ENCODE peak calls at places on chromosomes 16 and 17, in ten cellular contexts. One of them, this sample, is unnamed.
A peak's percentile ranks its signal among the peaks of the same experiment; 100 is the strongest.

GRCh38 chr16:88712362-88712979 is 6.2 kb downstream of the CTU2 start:
- DNase-seq in NCI-H1417: no peak
- DNase-seq in amniotic epithelial cell: no peak
- DNase-seq in EL: no peak
- DNase-seq in iPS DF 6.9: no peak
- DNase-seq in central memory CD4-positive, alpha-beta T cell: no peak
- DNase-seq in bronchial epithelial cell: no peak
- DNase-seq in NCI-H187: no peak
- DNase-seq in HTR-8/SVneo: no peak
- DNase-seq in kidney epithelial cell: no peak
- DNase-seq in this sample: no peak

GRCh38 chr17:41653421-41654133 is 29.2 kb upstream of the KRT17 start:
- DNase-seq in NCI-H1417: no peak
- DNase-seq in amniotic epithelial cell: no peak
- DNase-seq in EL: no peak
- DNase-seq in iPS DF 6.9: no peak
- DNase-seq in central memory CD4-positive, alpha-beta T cell: no peak
- DNase-seq in bronchial epithelial cell: no peak
- DNase-seq in NCI-H187: no peak
- DNase-seq in HTR-8/SVneo: no peak
- DNase-seq in kidney epithelial cell: no peak
- DNase-seq in this sample: no peak

GRCh38 chr17:7355053-7355452 is at the start of gene TMEM95:
- DNase-seq in NCI-H1417: no peak
- DNase-seq in amniotic epithelial cell: no peak
- DNase-seq in EL: peak; percentile 65
- DNase-seq in iPS DF 6.9: no peak
- DNase-seq in central memory CD4-positive, alpha-beta T cell: no peak
- DNase-seq in bronchial epithelial cell: peak; percentile 41
- DNase-seq in NCI-H187: no peak
- DNase-seq in HTR-8/SVneo: no peak
- DNase-seq in kidney epithelial cell: no peak
- DNase-seq in this sample: no peak

GRCh38 chr17:40014375-40014980 is 762 bp upstream of the CSF3 start:
- DNase-seq in NCI-H1417: no peak
- DNase-seq in amniotic epithelial cell: no peak
- DNase-seq in EL: peak; percentile 53
- DNase-seq in iPS DF 6.9: no peak
- DNase-seq in central memory CD4-positive, alpha-beta T cell: no peak
- DNase-seq in bronchial epithelial cell: no peak
- DNase-seq in NCI-H187: no peak
- DNase-seq in HTR-8/SVneo: peak; percentile 63
- DNase-seq in kidney epithelial cell: no peak
- DNase-seq in this sample: no peak

GRCh38 chr16:8989099-8989878 is 25.6 kb upstream of the USP7 start:
- DNase-seq in NCI-H1417: no peak
- DNase-seq in amniotic epithelial cell: no peak
- DNase-seq in EL: no peak
- DNase-seq in iPS DF 6.9: no peak
- DNase-seq in central memory CD4-positive, alpha-beta T cell: no peak
- DNase-seq in bronchial epithelial cell: no peak
- DNase-seq in NCI-H187: no peak
- DNase-seq in HTR-8/SVneo: no peak
- DNase-seq in kidney epithelial cell: no peak
- DNase-seq in this sample: no peak

GRCh38 chr17:80468222-80468621 is 8.2 kb downstream of the NPTX1 start:
- DNase-seq in NCI-H1417: no peak
- DNase-seq in amniotic epithelial cell: peak; percentile 14
- DNase-seq in EL: no peak
- DNase-seq in iPS DF 6.9: no peak
- DNase-seq in central memory CD4-positive, alpha-beta T cell: no peak
- DNase-seq in bronchial epithelial cell: no peak
- DNase-seq in NCI-H187: no peak
- DNase-seq in HTR-8/SVneo: no peak
- DNase-seq in kidney epithelial cell: no peak
- DNase-seq in this sample: no peak

GRCh38 chr17:40722146-40722720 is 18.7 kb upstream of the KRT24 start:
- DNase-seq in NCI-H1417: no peak
- DNase-seq in amniotic epithelial cell: no peak
- DNase-seq in EL: no peak
- DNase-seq in iPS DF 6.9: no peak
- DNase-seq in central memory CD4-positive, alpha-beta T cell: no peak
- DNase-seq in bronchial epithelial cell: peak; percentile 22
- DNase-seq in NCI-H187: no peak
- DNase-seq in HTR-8/SVneo: no peak
- DNase-seq in kidney epithelial cell: no peak
- DNase-seq in this sample: peak; percentile 60

GRCh38 chr17:77965354-77965753 is 6.9 kb downstream of the TNRC6C start:
- DNase-seq in NCI-H1417: no peak
- DNase-seq in amniotic epithelial cell: peak; percentile 7
- DNase-seq in EL: no peak
- DNase-seq in iPS DF 6.9: no peak
- DNase-seq in central memory CD4-positive, alpha-beta T cell: no peak
- DNase-seq in bronchial epithelial cell: no peak
- DNase-seq in NCI-H187: no peak
- DNase-seq in HTR-8/SVneo: no peak
- DNase-seq in kidney epithelial cell: no peak
- DNase-seq in this sample: no peak

GRCh38 chr16:88524973-88525662 is 45.1 kb upstream of the ZC3H18 start:
- DNase-seq in NCI-H1417: no peak
- DNase-seq in amniotic epithelial cell: no peak
- DNase-seq in EL: no peak
- DNase-seq in iPS DF 6.9: no peak
- DNase-seq in central memory CD4-positive, alpha-beta T cell: no peak
- DNase-seq in bronchial epithelial cell: no peak
- DNase-seq in NCI-H187: no peak
- DNase-seq in HTR-8/SVneo: no peak
- DNase-seq in kidney epithelial cell: no peak
- DNase-seq in this sample: no peak

GRCh38 chr17:27834571-27834970 is 34.2 kb upstream of the NOS2 start:
- DNase-seq in NCI-H1417: no peak
- DNase-seq in amniotic epithelial cell: no peak
- DNase-seq in EL: no peak
- DNase-seq in iPS DF 6.9: no peak
- DNase-seq in central memory CD4-positive, alpha-beta T cell: no peak
- DNase-seq in bronchial epithelial cell: peak; percentile 50
- DNase-seq in NCI-H187: no peak
- DNase-seq in HTR-8/SVneo: no peak
- DNase-seq in kidney epithelial cell: no peak
- DNase-seq in this sample: peak; percentile 45

GRCh38 chr16:56328276-56329022 is 96.9 kb downstream of the AMFR start:
- DNase-seq in NCI-H1417: no peak
- DNase-seq in amniotic epithelial cell: no peak
- DNase-seq in EL: no peak
- DNase-seq in iPS DF 6.9: no peak
- DNase-seq in central memory CD4-positive, alpha-beta T cell: no peak
- DNase-seq in bronchial epithelial cell: no peak
- DNase-seq in NCI-H187: no peak
- DNase-seq in HTR-8/SVneo: no peak
- DNase-seq in kidney epithelial cell: no peak
- DNase-seq in this sample: no peak

GRCh38 chr16:17277981-17278381 is 192.8 kb downstream of the XYLT1 start:
- DNase-seq in NCI-H1417: no peak
- DNase-seq in amniotic epithelial cell: peak; percentile 7
- DNase-seq in EL: no peak
- DNase-seq in iPS DF 6.9: peak; percentile 25
- DNase-seq in central memory CD4-positive, alpha-beta T cell: no peak
- DNase-seq in bronchial epithelial cell: no peak
- DNase-seq in NCI-H187: no peak
- DNase-seq in HTR-8/SVneo: no peak
- DNase-seq in kidney epithelial cell: no peak
- DNase-seq in this sample: no peak

GRCh38 chr17:15462962-15463361 is 4.5 kb downstream of the CDRT4 start:
- DNase-seq in NCI-H1417: no peak
- DNase-seq in amniotic epithelial cell: peak; percentile 55
- DNase-seq in EL: peak; percentile 25
- DNase-seq in iPS DF 6.9: no peak
- DNase-seq in central memory CD4-positive, alpha-beta T cell: no peak
- DNase-seq in bronchial epithelial cell: no peak
- DNase-seq in NCI-H187: no peak
- DNase-seq in HTR-8/SVneo: no peak
- DNase-seq in kidney epithelial cell: no peak
- DNase-seq in this sample: no peak

GRCh38 chr16:84065536-84066132 is 23.0 kb upstream of the SLC38A8 start:
- DNase-seq in NCI-H1417: peak; percentile 18
- DNase-seq in amniotic epithelial cell: peak; percentile 58
- DNase-seq in EL: peak; percentile 50
- DNase-seq in iPS DF 6.9: no peak
- DNase-seq in central memory CD4-positive, alpha-beta T cell: no peak
- DNase-seq in bronchial epithelial cell: peak; percentile 61
- DNase-seq in NCI-H187: no peak
- DNase-seq in HTR-8/SVneo: peak; percentile 57
- DNase-seq in kidney epithelial cell: peak; percentile 14
- DNase-seq in this sample: peak; percentile 59

GRCh38 chr17:70519300-70519699 is 350.0 kb downstream of the KCNJ2 start:
- DNase-seq in NCI-H1417: no peak
- DNase-seq in amniotic epithelial cell: no peak
- DNase-seq in EL: no peak
- DNase-seq in iPS DF 6.9: no peak
- DNase-seq in central memory CD4-positive, alpha-beta T cell: no peak
- DNase-seq in bronchial epithelial cell: no peak
- DNase-seq in NCI-H187: no peak
- DNase-seq in HTR-8/SVneo: no peak
- DNase-seq in kidney epithelial cell: no peak
- DNase-seq in this sample: no peak

GRCh38 chr17:38421224-38421841 is 6.9 kb upstream of the ARHGAP23 start:
- DNase-seq in NCI-H1417: no peak
- DNase-seq in amniotic epithelial cell: no peak
- DNase-seq in EL: peak; percentile 67
- DNase-seq in iPS DF 6.9: no peak
- DNase-seq in central memory CD4-positive, alpha-beta T cell: no peak
- DNase-seq in bronchial epithelial cell: no peak
- DNase-seq in NCI-H187: no peak
- DNase-seq in HTR-8/SVneo: no peak
- DNase-seq in kidney epithelial cell: no peak
- DNase-seq in this sample: no peak

GRCh38 chr17:48558057-48558456 is 13.1 kb upstream of the HOXB2 start:
- DNase-seq in NCI-H1417: no peak
- DNase-seq in amniotic epithelial cell: peak; percentile 28
- DNase-seq in EL: no peak
- DNase-seq in iPS DF 6.9: no peak
- DNase-seq in central memory CD4-positive, alpha-beta T cell: no peak
- DNase-seq in bronchial epithelial cell: no peak
- DNase-seq in NCI-H187: no peak
- DNase-seq in HTR-8/SVneo: no peak
- DNase-seq in kidney epithelial cell: no peak
- DNase-seq in this sample: no peak

GRCh38 chr17:74289688-74290087 is 15.7 kb downstream of the DNAI2 start:
- DNase-seq in NCI-H1417: no peak
- DNase-seq in amniotic epithelial cell: no peak
- DNase-seq in EL: no peak
- DNase-seq in iPS DF 6.9: no peak
- DNase-seq in central memory CD4-positive, alpha-beta T cell: no peak
- DNase-seq in bronchial epithelial cell: no peak
- DNase-seq in NCI-H187: no peak
- DNase-seq in HTR-8/SVneo: no peak
- DNase-seq in kidney epithelial cell: no peak
- DNase-seq in this sample: no peak

GRCh38 chr17:51640108-51640622 is 379.8 kb downstream of the UTP18 start:
- DNase-seq in NCI-H1417: no peak
- DNase-seq in amniotic epithelial cell: no peak
- DNase-seq in EL: no peak
- DNase-seq in iPS DF 6.9: peak; percentile 35
- DNase-seq in central memory CD4-positive, alpha-beta T cell: no peak
- DNase-seq in bronchial epithelial cell: peak; percentile 88
- DNase-seq in NCI-H187: no peak
- DNase-seq in HTR-8/SVneo: no peak
- DNase-seq in kidney epithelial cell: no peak
- DNase-seq in this sample: peak; percentile 93

GRCh38 chr17:78993241-78993956 is 13.7 kb upstream of the LGALS3BP start:
- DNase-seq in NCI-H1417: peak; percentile 23
- DNase-seq in amniotic epithelial cell: peak; percentile 41
- DNase-seq in EL: peak; percentile 37
- DNase-seq in iPS DF 6.9: no peak
- DNase-seq in central memory CD4-positive, alpha-beta T cell: peak; percentile 19
- DNase-seq in bronchial epithelial cell: peak; percentile 31
- DNase-seq in NCI-H187: no peak
- DNase-seq in HTR-8/SVneo: peak; percentile 54
- DNase-seq in kidney epithelial cell: no peak
- DNase-seq in this sample: peak; percentile 68

GRCh38 chr16:10888320-10888937 is 11.4 kb downstream of the CIITA start:
- DNase-seq in NCI-H1417: no peak
- DNase-seq in amniotic epithelial cell: no peak
- DNase-seq in EL: no peak
- DNase-seq in iPS DF 6.9: no peak
- DNase-seq in central memory CD4-positive, alpha-beta T cell: no peak
- DNase-seq in bronchial epithelial cell: no peak
- DNase-seq in NCI-H187: no peak
- DNase-seq in HTR-8/SVneo: no peak
- DNase-seq in kidney epithelial cell: no peak
- DNase-seq in this sample: no peak

GRCh38 chr16:67208525-67208896 is 9.6 kb downstream of the ELMO3 start:
- DNase-seq in NCI-H1417: no peak
- DNase-seq in amniotic epithelial cell: no peak
- DNase-seq in EL: no peak
- DNase-seq in iPS DF 6.9: no peak
- DNase-seq in central memory CD4-positive, alpha-beta T cell: no peak
- DNase-seq in bronchial epithelial cell: no peak
- DNase-seq in NCI-H187: no peak
- DNase-seq in HTR-8/SVneo: no peak
- DNase-seq in kidney epithelial cell: no peak
- DNase-seq in this sample: no peak

GRCh38 chr17:34542700-34543336 is 36.6 kb upstream of the TMEM132E start:
- DNase-seq in NCI-H1417: peak; percentile 21
- DNase-seq in amniotic epithelial cell: no peak
- DNase-seq in EL: peak; percentile 19
- DNase-seq in iPS DF 6.9: no peak
- DNase-seq in central memory CD4-positive, alpha-beta T cell: peak; percentile 40
- DNase-seq in bronchial epithelial cell: peak; percentile 8
- DNase-seq in NCI-H187: peak; percentile 28
- DNase-seq in HTR-8/SVneo: no peak
- DNase-seq in kidney epithelial cell: no peak
- DNase-seq in this sample: peak; percentile 48

GRCh38 chr16:83066881-83067280 is 440.1 kb downstream of the CDH13 start:
- DNase-seq in NCI-H1417: no peak
- DNase-seq in amniotic epithelial cell: no peak
- DNase-seq in EL: no peak
- DNase-seq in iPS DF 6.9: no peak
- DNase-seq in central memory CD4-positive, alpha-beta T cell: no peak
- DNase-seq in bronchial epithelial cell: no peak
- DNase-seq in NCI-H187: no peak
- DNase-seq in HTR-8/SVneo: no peak
- DNase-seq in kidney epithelial cell: no peak
- DNase-seq in this sample: no peak

GRCh38 chr17:27545562-27546229 is 85.3 kb upstream of the LGALS9 start:
- DNase-seq in NCI-H1417: peak; percentile 53
- DNase-seq in amniotic epithelial cell: peak; percentile 91
- DNase-seq in EL: no peak
- DNase-seq in iPS DF 6.9: no peak
- DNase-seq in central memory CD4-positive, alpha-beta T cell: no peak
- DNase-seq in bronchial epithelial cell: no peak
- DNase-seq in NCI-H187: peak; percentile 65
- DNase-seq in HTR-8/SVneo: no peak
- DNase-seq in kidney epithelial cell: no peak
- DNase-seq in this sample: no peak

GRCh38 chr17:31251618-31252328 is 45.3 kb downstream of the OMG start:
- DNase-seq in NCI-H1417: no peak
- DNase-seq in amniotic epithelial cell: peak; percentile 18
- DNase-seq in EL: no peak
- DNase-seq in iPS DF 6.9: no peak
- DNase-seq in central memory CD4-positive, alpha-beta T cell: no peak
- DNase-seq in bronchial epithelial cell: no peak
- DNase-seq in NCI-H187: no peak
- DNase-seq in HTR-8/SVneo: no peak
- DNase-seq in kidney epithelial cell: no peak
- DNase-seq in this sample: no peak

GRCh38 chr16:84138824-84139627 is 6.0 kb downstream of the HSDL1 start:
- DNase-seq in NCI-H1417: peak; percentile 7
- DNase-seq in amniotic epithelial cell: no peak
- DNase-seq in EL: no peak
- DNase-seq in iPS DF 6.9: no peak
- DNase-seq in central memory CD4-positive, alpha-beta T cell: no peak
- DNase-seq in bronchial epithelial cell: no peak
- DNase-seq in NCI-H187: no peak
- DNase-seq in HTR-8/SVneo: no peak
- DNase-seq in kidney epithelial cell: no peak
- DNase-seq in this sample: peak; percentile 22